ENCODE peak calls at places on chromosomes 3 and 15, in four cellular contexts. P, M, Q and V are unnamed samples.

GRCh38 chr3:67646586-67647234 is 7.7 kb downstream of the SUCLG2 start:
- DNase-seq in Q (peak; percentile 40), M (no peak), P (no peak), V (no peak)

GRCh38 chr15:90232941-90233700 is 620 bp downstream of the CIB1 start:
- DNase-seq in M (no peak), P (no peak), Q (peak; percentile 69), V (no peak)

GRCh38 chr3:50623840-50624474 is 7.0 kb downstream of the MAPKAPK3 start:
- DNase-seq in M (no peak), P (no peak), Q (no peak), V (no peak)

GRCh38 chr3:185332026-185332735 is 30.8 kb upstream of the MAP3K13 start:
- DNase-seq in P (no peak), M (no peak), Q (no peak), V (no peak)

GRCh38 chr15:72491768-72492167 is 17.6 kb downstream of the ARIH1 start:
- DNase-seq in P (no peak), M (no peak), Q (no peak), V (no peak)

GRCh38 chr3:46354984-46355383 is 1.1 kb downstream of the CCR2 start:
- DNase-seq in M (no peak), Q (no peak), P (no peak), V (no peak)

GRCh38 chr15:35327789-35328188 is 218.2 kb downstream of the DPH6 start:
- DNase-seq in M (no peak), P (no peak), Q (no peak), V (no peak)

GRCh38 chr15:95068847-95069518 is 837.6 kb downstream of the MCTP2 start:
- DNase-seq in P (no peak), Q (no peak), M (no peak), V (no peak)

GRCh38 chr3:11136871-11137626 is 17.2 kb upstream of the HRH1 start:
- DNase-seq in Q (peak; percentile 44), M (no peak), P (peak; percentile 100), V (no peak)

GRCh38 chr15:64906402-64906801 is 5.3 kb upstream of the ANKDD1A start:
- DNase-seq in Q (no peak), P (no peak), M (no peak), V (no peak)

GRCh38 chr3:170709046-170709445 is 123.2 kb upstream of the SLC7A14 start:
- DNase-seq in Q (no peak), M (no peak), P (no peak), V (no peak)

GRCh38 chr3:194976049-194976451 is 290.4 kb downstream of the FAM43A start:
- DNase-seq in P (no peak), M (peak; percentile 20), Q (no peak), V (no peak)

GRCh38 chr3:171981271-171981605 is 58.1 kb upstream of the FNDC3B start:
- DNase-seq in M (no peak), Q (no peak), P (no peak), V (no peak)

GRCh38 chr3:127791221-127791913 is 30.9 kb downstream of the MGLL start:
- DNase-seq in M (no peak), Q (no peak), P (no peak), V (peak; percentile 46)

GRCh38 chr3:58938057-58938456 is 111.8 kb downstream of the CFAP20DC start:
- DNase-seq in P (no peak), M (no peak), Q (no peak), V (no peak)

GRCh38 chr3:9349321-9350117 is 13.3 kb upstream of the THUMPD3 start:
- DNase-seq in P (no peak), M (no peak), Q (no peak), V (no peak)

GRCh38 chr3:187290561-187290960 is 976 bp downstream of the MASP1 start:
- DNase-seq in P (no peak), M (no peak), Q (no peak), V (no peak)

GRCh38 chr3:66338927-66339326 is 118.1 kb downstream of the SLC25A26 start:
- DNase-seq in Q (no peak), P (no peak), M (no peak), V (no peak)

GRCh38 chr3:149382091-149382467 is 4.6 kb upstream of the TM4SF1 start:
- DNase-seq in Q (no peak), P (no peak), M (no peak), V (no peak)

GRCh38 chr3:33132019-33132360 is 18.2 kb downstream of the CRTAP start:
- DNase-seq in M (peak; percentile 32), Q (no peak), P (no peak), V (no peak)
- TF ChIP-seq CTCF in M (no peak), Q (no peak), P (no peak), V (no peak)

GRCh38 chr3:45092132-45093031 is 53.8 kb downstream of the CDCP1 start:
- DNase-seq in P (peak; percentile 52), M (no peak), Q (no peak), V (no peak)
- TF ChIP-seq CTCF in P (no peak), M (no peak), Q (no peak), V (no peak)

GRCh38 chr15:77836116-77836798 is 203.5 kb upstream of the LINGO1 start:
- DNase-seq in M (no peak), Q (no peak), P (peak; percentile 26), V (peak; percentile 8)
- TF ChIP-seq CTCF in M (no peak), Q (no peak), P (no peak), V (no peak)

DNA sequence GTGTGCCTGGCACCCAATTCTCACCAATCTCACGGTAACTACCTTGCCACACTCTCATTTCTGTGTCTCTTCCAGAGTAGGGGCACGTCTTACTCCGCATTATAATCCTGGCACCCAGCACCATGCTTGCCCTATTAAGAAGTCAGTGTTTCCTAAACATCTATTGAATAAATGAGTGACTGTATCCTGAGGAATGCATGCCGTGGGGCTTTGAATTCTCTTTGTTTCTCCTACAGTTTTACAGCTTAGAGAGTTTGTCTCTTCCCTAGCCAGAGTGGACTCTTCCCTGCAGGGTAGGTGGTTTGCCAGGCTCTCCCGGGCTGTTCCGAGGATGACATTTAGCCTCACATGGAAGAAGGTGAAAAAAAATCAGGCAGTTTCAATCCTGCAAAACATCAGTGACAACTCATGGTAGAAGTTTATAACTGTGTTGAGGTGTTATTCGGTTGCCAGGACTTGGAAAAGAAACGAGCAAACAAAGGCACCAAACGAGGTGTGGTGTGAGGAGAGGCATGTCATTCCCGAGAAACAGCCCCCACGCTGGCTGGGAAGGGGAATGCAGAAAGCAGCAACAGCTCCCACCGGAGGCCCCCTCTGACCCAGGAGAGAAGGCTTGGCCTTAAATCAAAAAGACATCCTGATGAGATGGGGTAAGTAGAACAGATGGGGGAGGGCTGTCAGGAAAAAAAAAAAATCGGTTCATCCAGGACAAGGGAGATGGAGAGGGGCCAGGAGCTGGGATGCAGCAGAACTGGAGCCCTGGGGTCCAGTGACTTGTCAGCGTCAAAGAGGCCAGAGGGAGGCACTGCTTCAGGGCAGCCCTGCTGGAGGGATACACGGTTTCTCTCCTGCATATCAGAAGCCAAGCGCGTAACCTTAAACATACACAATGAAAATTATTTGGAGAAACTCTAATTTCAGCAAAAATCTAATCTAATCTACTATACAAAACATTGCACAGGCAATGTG is 168.4 kb upstream of the ARRDC4 start:
- DNase-seq in P (no peak), Q (no peak), M (no peak), V (no peak)
- TF ChIP-seq CTCF in P (no peak), Q (no peak), M (no peak), V (no peak)

DNA sequence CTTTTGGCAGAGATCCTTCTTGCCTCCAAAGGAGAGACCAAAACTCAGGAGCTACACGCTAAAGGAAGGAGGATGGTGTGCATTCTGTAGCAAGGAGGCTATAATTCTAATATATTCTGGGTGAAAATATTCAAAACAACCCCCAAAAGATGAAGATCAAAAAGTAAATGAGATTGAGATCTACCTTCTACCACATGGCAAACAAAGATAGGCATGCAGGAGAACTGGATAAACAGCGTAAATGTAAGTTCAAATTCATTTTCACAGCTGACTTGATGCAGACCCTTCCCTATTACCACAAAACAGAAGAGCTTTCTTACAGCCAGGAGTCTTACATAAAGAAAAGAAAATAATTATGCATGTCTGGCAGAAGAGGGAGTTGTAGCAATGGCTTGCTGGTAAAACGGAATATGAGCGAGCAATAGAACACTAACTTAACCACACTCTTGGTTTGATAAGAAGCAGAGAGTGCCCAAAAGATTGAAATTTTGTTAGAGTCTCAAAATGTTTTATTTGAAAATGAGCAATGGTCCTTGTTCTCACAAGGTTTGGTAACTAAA is 272.7 kb downstream of the MECOM start:
- DNase-seq in M (no peak), Q (no peak), P (no peak), V (no peak)
- TF ChIP-seq CTCF in M (no peak), Q (no peak), P (no peak), V (no peak)

DNA sequence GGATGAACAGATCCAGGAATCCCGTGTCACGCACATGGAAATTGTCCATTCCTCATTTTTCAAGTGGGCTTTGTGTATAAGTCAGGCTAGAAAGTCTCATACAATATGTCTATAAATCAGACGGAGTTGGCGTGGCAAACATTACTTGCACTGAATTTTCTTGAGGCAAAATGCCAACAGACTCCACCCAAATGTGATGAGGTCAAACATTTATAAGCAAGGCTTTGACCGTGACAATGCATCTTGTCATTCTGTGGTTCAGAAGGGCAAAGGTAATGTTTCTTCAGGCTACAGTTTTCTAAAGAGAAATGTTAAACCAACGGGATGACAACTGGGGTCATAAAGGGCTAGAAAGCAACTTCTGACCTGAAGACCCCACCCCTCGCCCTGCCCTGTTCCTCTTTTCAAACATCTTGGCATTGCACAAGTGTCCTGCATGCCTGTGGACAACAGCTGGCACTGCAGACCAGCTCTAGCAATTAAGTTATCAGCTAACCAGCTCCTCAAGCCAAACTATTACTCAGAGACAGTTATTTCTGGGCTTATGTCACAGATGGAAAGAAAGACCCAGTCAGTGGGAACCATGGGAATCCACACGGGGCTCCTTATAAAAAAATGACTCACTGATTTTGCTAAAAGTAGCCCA is 36.5 kb upstream of the SPTBN5 start:
- DNase-seq in Q (no peak), P (peak; percentile 31), M (no peak), V (no peak)
- TF ChIP-seq CTCF in Q (peak; percentile 27), P (no peak), M (no peak), V (no peak)

DNA sequence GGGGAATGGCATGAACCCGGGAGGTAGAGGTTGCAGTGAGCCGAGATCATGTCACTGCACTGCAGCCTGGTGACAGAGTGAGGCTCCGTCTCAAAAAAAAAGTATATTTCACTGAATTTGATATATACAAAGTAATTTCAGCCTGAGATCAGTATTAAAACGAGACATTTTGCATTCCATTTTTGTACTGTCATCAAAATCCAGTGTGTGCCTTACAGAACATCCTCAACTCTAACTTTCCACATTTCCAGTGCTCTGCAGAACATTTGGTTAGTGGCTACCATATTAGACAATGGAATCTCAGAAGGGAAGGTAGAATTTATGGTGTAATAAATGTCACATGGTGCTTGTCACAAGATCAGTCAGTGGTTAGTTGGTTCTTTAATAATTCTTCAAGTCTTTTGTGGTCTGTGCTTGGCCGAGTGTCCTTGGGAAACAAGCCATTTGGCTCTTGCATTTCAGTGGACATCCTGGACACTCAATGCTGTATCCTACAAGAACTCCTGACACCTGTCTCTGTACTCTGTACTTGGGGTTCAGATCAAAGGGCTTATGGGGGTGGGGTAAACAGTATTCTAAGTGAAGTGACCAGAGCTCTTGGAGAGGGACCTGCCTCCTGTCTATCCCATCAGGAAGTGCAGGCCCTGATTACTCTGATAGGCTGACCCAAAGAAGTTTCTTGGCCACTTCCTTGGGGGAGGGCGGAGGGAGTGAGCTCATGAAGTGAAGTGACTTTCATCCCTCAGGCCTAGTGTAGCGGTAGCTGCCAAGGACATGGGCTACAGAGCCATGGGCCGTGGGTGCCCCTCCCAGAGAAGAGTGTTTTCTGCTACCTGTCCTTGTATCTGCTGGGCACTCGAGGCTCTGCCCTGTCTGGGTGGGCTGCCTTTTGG is 3.7 kb downstream of the ACVR2B start:
- DNase-seq in Q (no peak), M (no peak), P (no peak), V (no peak)
- TF ChIP-seq CTCF in Q (no peak), M (no peak), P (no peak), V (no peak)